ENCODE peak calls at places on chromosomes 5 and 9, in nine cellular contexts. M, L, Z, S, P, A, T, Y and N are unnamed samples.

GRCh38 chr9:21994526-21994995 is at the start of gene CDKN2B-AS1:
- DNase-seq in T (peak; percentile 85), Z (peak; percentile 78), S (peak; percentile 92), L (peak; percentile 81), A (peak; percentile 76), P (peak; percentile 55), M (peak; percentile 44), Y (no peak), N (peak; percentile 65)

GRCh38 chr9:13267743-13268142 is 11.7 kb downstream of the MPDZ start:
- DNase-seq in L (peak; percentile 92), T (no peak), P (no peak), Z (peak; percentile 86), A (peak; percentile 22), S (no peak), Y (no peak), M (peak; percentile 35), N (no peak)

GRCh38 chr5:55868846-55869245 is 17.7 kb downstream of the IL31RA start:
- DNase-seq in Y (no peak), P (no peak), S (no peak), M (peak; percentile 76), T (no peak), L (peak; percentile 97), A (no peak), Z (peak; percentile 90), N (peak; percentile 82)

GRCh38 chr9:84301851-84302250 is 38.7 kb downstream of the SLC28A3 start:
- DNase-seq in T (no peak), Z (peak; percentile 51), Y (no peak), A (no peak), S (no peak), P (no peak), L (peak; percentile 51), M (no peak), N (no peak)

GRCh38 chr5:155594270-155594669 is 580.7 kb downstream of the KIF4B start:
- DNase-seq in M (no peak), A (peak; percentile 40), L (no peak), T (no peak), Y (no peak), Z (no peak), S (no peak), P (no peak), N (no peak)

GRCh38 chr9:131395745-131396479 is 2.0 kb downstream of the PRRC2B start:
- DNase-seq in P (no peak), L (peak; percentile 37), S (peak; percentile 18), M (no peak), A (no peak), Z (no peak), T (no peak), Y (no peak), N (no peak)

GRCh38 chr9:93297659-93298497 is 113.9 kb downstream of the WNK2 start:
- DNase-seq in Y (no peak), L (no peak), P (no peak), A (peak; percentile 41), S (no peak), Z (no peak), M (no peak), T (peak; percentile 39), N (no peak)

GRCh38 chr5:180717989-180718388 is 21.9 kb downstream of the OR2Y1 start:
- DNase-seq in M (no peak), L (no peak), S (no peak), Y (peak; percentile 16), Z (no peak), T (no peak), A (no peak), P (no peak), N (no peak)

GRCh38 chr9:134536101-134536900 is 105.3 kb upstream of the COL5A1 start:
- DNase-seq in Z (peak; percentile 40), A (no peak), P (no peak), T (no peak), Y (no peak), L (peak; percentile 88), S (no peak), M (peak; percentile 58), N (no peak)

DNA sequence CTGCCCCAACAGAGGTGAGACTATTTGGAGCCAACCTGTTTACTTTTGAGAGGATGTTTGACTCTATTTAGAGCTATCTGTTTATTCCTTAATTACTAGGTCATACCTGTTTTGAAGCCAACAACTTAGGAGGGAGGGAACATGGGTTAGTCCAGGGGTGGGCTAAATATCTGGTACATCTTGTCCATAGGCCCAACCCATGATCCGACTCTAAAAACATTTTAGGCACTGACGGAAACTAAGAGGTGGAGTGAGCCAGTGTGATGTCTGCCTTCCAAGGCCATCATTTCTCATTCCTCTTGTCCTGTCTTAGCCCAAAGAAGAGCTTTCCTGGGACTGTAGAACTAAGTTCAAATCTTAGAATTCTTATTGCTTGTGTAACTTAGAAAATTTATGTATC is 8.4 kb downstream of the SPINK5 start:
- DNase-seq in S (no peak), L (no peak), Z (no peak), Y (no peak), T (no peak), A (no peak), M (no peak), P (no peak), N (no peak)
- TF ChIP-seq EZH2phosphoT487 in S (no peak), L (no peak), Z (no peak), Y (no peak), T (no peak), A (no peak), M (no peak), P (no peak), N (no peak)

DNA sequence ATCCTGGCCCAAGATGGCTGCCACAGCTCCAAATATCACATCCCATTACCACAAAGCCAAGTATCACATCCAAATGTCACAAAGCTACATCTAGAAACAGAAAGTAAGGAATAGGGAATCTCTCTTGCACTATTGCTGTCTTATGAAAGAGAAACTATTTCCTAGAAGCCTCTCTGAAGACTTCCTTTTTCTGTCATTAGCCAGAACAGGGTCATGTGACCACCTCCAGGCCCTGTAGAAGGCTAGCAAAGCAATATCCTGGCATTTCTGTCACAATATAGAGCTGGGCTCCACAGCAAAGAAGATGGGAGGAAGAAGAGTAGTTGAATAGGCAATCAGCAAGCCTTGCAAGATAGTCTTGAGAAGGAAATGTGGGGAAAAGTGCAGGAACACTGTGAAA is 99.2 kb downstream of the SH3TC2 start:
- DNase-seq in T (no peak), L (no peak), A (no peak), S (peak; percentile 5), M (no peak), Y (peak; percentile 38), P (no peak), Z (no peak), N (no peak)
- TF ChIP-seq EZH2phosphoT487 in T (no peak), L (no peak), A (no peak), S (no peak), M (no peak), Y (no peak), P (no peak), Z (no peak), N (no peak)

DNA sequence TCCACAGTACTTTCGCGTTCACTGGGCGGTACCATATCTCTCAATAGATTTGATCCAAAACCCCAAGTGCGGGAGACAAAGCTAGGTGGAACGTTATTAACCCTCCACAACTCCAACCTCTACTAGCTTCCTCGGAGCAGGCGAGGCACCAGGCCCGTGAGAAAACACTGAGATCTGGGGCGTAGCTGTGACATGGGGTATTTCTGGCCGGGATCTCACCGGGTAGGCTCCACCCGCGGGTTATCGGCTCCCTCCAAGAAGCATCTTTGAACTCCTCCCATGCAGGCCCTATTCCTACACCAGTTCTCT is 350 bp upstream of the SLC25A46 start:
- DNase-seq in S (no peak), M (no peak), L (no peak), P (no peak), A (no peak), Y (no peak), T (peak; percentile 80), Z (no peak), N (no peak)
- TF ChIP-seq EZH2phosphoT487 in S (no peak), M (no peak), L (no peak), P (no peak), A (no peak), Y (no peak), T (no peak), Z (no peak), N (no peak)

GRCh38 chr9:91899611-91900010 is 50.4 kb downstream of the ROR2 start:
- DNase-seq in L (no peak), A (no peak), M (no peak), P (no peak), Y (no peak), Z (no peak), T (no peak), S (no peak), N (no peak)

GRCh38 chr9:91900057-91900816 is 49.8 kb downstream of the ROR2 start:
- DNase-seq in P (peak; percentile 38), S (no peak), A (peak; percentile 38), Z (no peak), Y (no peak), T (peak; percentile 86), M (peak; percentile 52), L (peak; percentile 19), N (no peak)

GRCh38 chr9:91896513-91897121 is 53.4 kb downstream of the ROR2 start:
- DNase-seq in Z (no peak), L (peak; percentile 32), S (no peak), P (peak; percentile 58), Y (no peak), M (peak; percentile 70), A (no peak), T (peak; percentile 84), N (no peak)

GRCh38 chr9:91897201-91897600 is 52.8 kb downstream of the ROR2 start:
- DNase-seq in A (no peak), S (no peak), M (no peak), P (no peak), T (no peak), Z (no peak), L (peak; percentile 44), Y (no peak), N (no peak)

DNA sequence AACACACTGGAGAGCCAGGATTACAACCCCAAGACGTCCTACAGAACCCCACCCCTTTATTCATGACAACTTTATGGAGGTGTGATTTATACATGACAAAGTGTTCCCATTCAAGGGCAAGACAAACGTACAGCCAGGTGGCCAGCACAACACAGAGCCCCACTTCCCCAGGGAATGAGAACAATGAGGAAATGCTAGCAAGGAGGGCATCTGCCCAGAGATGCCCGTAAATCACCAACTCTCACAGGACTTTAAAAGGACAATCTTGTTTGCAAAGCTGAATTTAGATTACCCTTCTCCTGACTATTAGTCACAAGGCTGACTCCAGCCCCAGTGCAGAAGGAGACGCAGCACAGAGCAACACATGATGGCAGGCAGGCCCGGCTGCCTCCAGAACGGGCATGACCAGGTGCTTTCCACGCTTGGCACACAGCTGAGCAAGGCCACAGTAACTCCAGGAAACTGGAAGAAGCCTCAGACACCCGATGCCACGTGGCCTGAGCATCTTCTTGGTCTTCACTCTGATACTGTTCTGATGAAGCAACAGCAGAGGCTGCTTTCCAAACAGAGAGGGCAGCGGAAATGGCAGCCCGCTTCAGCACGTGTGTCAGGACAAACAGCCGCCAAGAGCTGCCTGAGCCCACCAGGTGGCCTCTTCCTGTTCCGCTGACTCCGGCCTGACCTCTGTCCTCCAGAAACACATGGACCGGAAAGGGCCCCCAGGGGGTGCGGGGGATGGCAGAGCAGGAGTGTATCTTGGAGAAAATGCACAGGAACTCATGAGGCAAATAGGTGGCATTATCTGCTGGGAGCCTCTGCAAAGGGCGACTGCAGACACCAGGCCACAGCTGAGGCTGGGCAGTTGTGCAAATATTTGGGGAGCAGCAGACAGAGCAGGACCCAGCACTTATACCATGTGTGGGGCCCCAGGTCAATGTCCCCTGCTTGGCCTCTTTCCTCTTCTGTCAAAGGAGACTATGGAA is 51.3 kb downstream of the ROR2 start:
- DNase-seq in P (peak; percentile 38), A (peak; percentile 49), L (peak; percentile 47), T (peak; percentile 68), M (peak; percentile 58), Y (no peak), S (no peak), Z (no peak), N (no peak)
- TF ChIP-seq EZH2phosphoT487 in P (no peak), A (no peak), L (no peak), T (no peak), M (no peak), Y (no peak), S (no peak), Z (no peak), N (no peak)

GRCh38 chr9:89815903-89816573 is 211.2 kb downstream of the GADD45G start:
- DNase-seq in Y (peak; percentile 14), L (no peak), P (no peak), A (no peak), Z (no peak), S (peak; percentile 56), M (no peak), T (no peak), N (no peak)
- TF ChIP-seq EZH2phosphoT487 in Y (no peak), L (no peak), P (no peak), A (no peak), Z (no peak), S (no peak), M (no peak), T (no peak), N (no peak)